ENCODE peak calls at places on chromosomes 7 and 10, in five cellular contexts. One of them, this sample, is unnamed.

GRCh38 chr7:112150823-112151641 is 55.2 kb downstream of the DOCK4 start:
- DNase-seq in CD4-positive, CD25-positive, alpha-beta regulatory T cell: no peak
- DNase-seq in left lung: no peak
- DNase-seq in neural progenitor cell: no peak
- DNase-seq in sigmoid colon: no peak
- DNase-seq in this sample: no peak

GRCh38 chr10:113592380-113592779 is 39.5 kb downstream of the HABP2 start:
- DNase-seq in neural progenitor cell: no peak
- DNase-seq in left lung: no peak
- DNase-seq in CD4-positive, CD25-positive, alpha-beta regulatory T cell: no peak
- DNase-seq in sigmoid colon: no peak
- DNase-seq in this sample: no peak

GRCh38 chr10:28631896-28632596 is 45.3 kb upstream of the BAMBI start:
- DNase-seq in left lung: no peak
- DNase-seq in CD4-positive, CD25-positive, alpha-beta regulatory T cell: no peak
- DNase-seq in neural progenitor cell: no peak
- DNase-seq in sigmoid colon: no peak
- DNase-seq in this sample: peak

GRCh38 chr10:112815238-112816032 is 134.6 kb upstream of the TCF7L2 start:
- DNase-seq in CD4-positive, CD25-positive, alpha-beta regulatory T cell: no peak
- DNase-seq in neural progenitor cell: no peak
- DNase-seq in left lung: no peak
- DNase-seq in sigmoid colon: no peak
- DNase-seq in this sample: no peak

GRCh38 chr7:116630932-116631449 is 41.0 kb upstream of the MET start:
- DNase-seq in CD4-positive, CD25-positive, alpha-beta regulatory T cell: no peak
- DNase-seq in left lung: peak
- DNase-seq in sigmoid colon: peak
- DNase-seq in neural progenitor cell: peak
- DNase-seq in this sample: peak

GRCh38 chr10:1149793-1150637 is 93.8 kb downstream of the WDR37 start:
- DNase-seq in CD4-positive, CD25-positive, alpha-beta regulatory T cell: no peak
- DNase-seq in left lung: no peak
- DNase-seq in neural progenitor cell: no peak
- DNase-seq in sigmoid colon: peak
- DNase-seq in this sample: no peak

GRCh38 chr10:79202188-79203013 is 133.6 kb downstream of the ZMIZ1 start:
- DNase-seq in sigmoid colon: peak
- DNase-seq in left lung: peak
- DNase-seq in neural progenitor cell: peak
- DNase-seq in CD4-positive, CD25-positive, alpha-beta regulatory T cell: no peak
- DNase-seq in this sample: no peak

GRCh38 chr10:89665302-89665701 is 20.3 kb upstream of the PANK1 start:
- DNase-seq in left lung: no peak
- DNase-seq in sigmoid colon: no peak
- DNase-seq in neural progenitor cell: no peak
- DNase-seq in CD4-positive, CD25-positive, alpha-beta regulatory T cell: no peak
- DNase-seq in this sample: peak

GRCh38 chr10:43647576-43647975 is 1.1 kb downstream of the ZNF32 start:
- DNase-seq in CD4-positive, CD25-positive, alpha-beta regulatory T cell: no peak
- DNase-seq in left lung: no peak
- DNase-seq in sigmoid colon: no peak
- DNase-seq in neural progenitor cell: no peak
- DNase-seq in this sample: no peak

GRCh38 chr7:41788556-41788955 is 85.7 kb upstream of the INHBA start:
- DNase-seq in neural progenitor cell: no peak
- DNase-seq in CD4-positive, CD25-positive, alpha-beta regulatory T cell: no peak
- DNase-seq in sigmoid colon: no peak
- DNase-seq in left lung: no peak
- DNase-seq in this sample: peak

GRCh38 chr7:47236480-47237208 is 345.3 kb downstream of the TNS3 start:
- DNase-seq in sigmoid colon: no peak
- DNase-seq in left lung: no peak
- DNase-seq in neural progenitor cell: no peak
- DNase-seq in CD4-positive, CD25-positive, alpha-beta regulatory T cell: no peak
- DNase-seq in this sample: no peak

GRCh38 chr7:159094030-159094740 is 50.5 kb downstream of the VIPR2 start:
- DNase-seq in neural progenitor cell: no peak
- DNase-seq in CD4-positive, CD25-positive, alpha-beta regulatory T cell: no peak
- DNase-seq in left lung: no peak
- DNase-seq in sigmoid colon: peak
- DNase-seq in this sample: no peak

GRCh38 chr7:31933481-31933880 is 136.7 kb downstream of the PDE1C start:
- DNase-seq in neural progenitor cell: no peak
- DNase-seq in CD4-positive, CD25-positive, alpha-beta regulatory T cell: no peak
- DNase-seq in left lung: no peak
- DNase-seq in sigmoid colon: no peak
- DNase-seq in this sample: no peak

GRCh38 chr7:149741629-149742028 is 31.8 kb downstream of the ZNF467 start:
- DNase-seq in CD4-positive, CD25-positive, alpha-beta regulatory T cell: no peak
- DNase-seq in left lung: no peak
- DNase-seq in sigmoid colon: no peak
- DNase-seq in neural progenitor cell: no peak
- DNase-seq in this sample: no peak

GRCh38 chr10:101140084-101140949 is 9.2 kb downstream of the TLX1 start:
- DNase-seq in neural progenitor cell: no peak
- DNase-seq in left lung: no peak
- DNase-seq in CD4-positive, CD25-positive, alpha-beta regulatory T cell: no peak
- DNase-seq in sigmoid colon: no peak
- DNase-seq in this sample: no peak

GRCh38 chr10:106973301-106973700 is 191.2 kb downstream of the SORCS1 start:
- DNase-seq in sigmoid colon: no peak
- DNase-seq in CD4-positive, CD25-positive, alpha-beta regulatory T cell: no peak
- DNase-seq in neural progenitor cell: peak
- DNase-seq in left lung: no peak
- DNase-seq in this sample: no peak

GRCh38 chr7:5630670-5631069 is 150.8 kb downstream of the RNF216 start:
- DNase-seq in left lung: no peak
- DNase-seq in sigmoid colon: no peak
- DNase-seq in CD4-positive, CD25-positive, alpha-beta regulatory T cell: no peak
- DNase-seq in neural progenitor cell: no peak
- DNase-seq in this sample: no peak

GRCh38 chr10:116800356-116800929 is 48.9 kb upstream of the ENO4 start:
- DNase-seq in CD4-positive, CD25-positive, alpha-beta regulatory T cell: no peak
- DNase-seq in neural progenitor cell: no peak
- DNase-seq in sigmoid colon: peak
- DNase-seq in left lung: no peak
- DNase-seq in this sample: no peak

GRCh38 chr10:130631139-130631864 is 495.1 kb downstream of the GLRX3 start:
- DNase-seq in sigmoid colon: no peak
- DNase-seq in left lung: no peak
- DNase-seq in neural progenitor cell: no peak
- DNase-seq in CD4-positive, CD25-positive, alpha-beta regulatory T cell: no peak
- DNase-seq in this sample: no peak

GRCh38 chr10:17062493-17063487 is 66.8 kb downstream of the CUBN start:
- DNase-seq in left lung: no peak
- DNase-seq in sigmoid colon: peak
- DNase-seq in neural progenitor cell: peak
- DNase-seq in CD4-positive, CD25-positive, alpha-beta regulatory T cell: no peak
- DNase-seq in this sample: peak
- H3K27ac ChIP-seq in left lung: peak
- H3K27ac ChIP-seq in sigmoid colon: no peak
- H3K27ac ChIP-seq in neural progenitor cell: no peak
- H3K27ac ChIP-seq in CD4-positive, CD25-positive, alpha-beta regulatory T cell: no peak
- H3K27ac ChIP-seq in this sample: peak

GRCh38 chr7:130365511-130366441 is 14.5 kb upstream of the CPA1 start:
- DNase-seq in left lung: no peak
- DNase-seq in CD4-positive, CD25-positive, alpha-beta regulatory T cell: no peak
- DNase-seq in neural progenitor cell: peak
- DNase-seq in sigmoid colon: peak
- DNase-seq in this sample: no peak
- H3K27ac ChIP-seq in left lung: no peak
- H3K27ac ChIP-seq in CD4-positive, CD25-positive, alpha-beta regulatory T cell: peak
- H3K27ac ChIP-seq in neural progenitor cell: no peak
- H3K27ac ChIP-seq in sigmoid colon: no peak
- H3K27ac ChIP-seq in this sample: peak

DNA sequence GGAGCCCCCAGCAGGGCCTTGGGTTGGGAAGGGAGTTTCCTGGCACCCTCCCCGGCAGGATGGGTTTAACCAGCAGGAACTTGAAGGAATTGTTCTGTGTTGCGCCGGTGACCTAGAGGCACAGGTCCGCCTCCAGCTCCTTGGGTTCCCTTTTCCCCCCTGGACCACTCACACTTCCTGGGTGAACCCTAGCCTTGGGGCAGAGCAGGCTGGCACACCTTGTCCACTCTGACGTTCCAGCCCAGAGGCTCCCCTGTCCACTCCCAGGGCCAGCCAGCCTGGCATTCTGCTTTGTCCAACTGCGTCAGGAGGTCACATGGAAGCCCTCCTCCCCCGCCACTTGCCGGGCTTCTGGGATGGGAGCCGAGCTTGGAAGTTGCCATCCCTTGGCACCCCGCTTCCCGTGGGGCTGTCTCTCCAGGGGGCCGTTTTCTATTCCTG is 25.8 kb downstream of the TMEM120A start:
- DNase-seq in CD4-positive, CD25-positive, alpha-beta regulatory T cell: no peak
- DNase-seq in left lung: no peak
- DNase-seq in sigmoid colon: peak
- DNase-seq in neural progenitor cell: no peak
- DNase-seq in this sample: no peak
- H3K27ac ChIP-seq in CD4-positive, CD25-positive, alpha-beta regulatory T cell: no peak
- H3K27ac ChIP-seq in left lung: peak
- H3K27ac ChIP-seq in sigmoid colon: peak
- H3K27ac ChIP-seq in neural progenitor cell: no peak
- H3K27ac ChIP-seq in this sample: no peak

GRCh38 chr10:73593812-73594211 is 2.7 kb upstream of the USP54 start:
- DNase-seq in left lung: no peak
- DNase-seq in sigmoid colon: no peak
- DNase-seq in neural progenitor cell: no peak
- DNase-seq in CD4-positive, CD25-positive, alpha-beta regulatory T cell: no peak
- DNase-seq in this sample: no peak
- H3K27ac ChIP-seq in left lung: no peak
- H3K27ac ChIP-seq in sigmoid colon: no peak
- H3K27ac ChIP-seq in neural progenitor cell: peak
- H3K27ac ChIP-seq in CD4-positive, CD25-positive, alpha-beta regulatory T cell: no peak
- H3K27ac ChIP-seq in this sample: no peak

This sample was measured in epithelial cell of prostate.